ENCODE peak calls at places on chromosomes 6 and 20, in seven cellular contexts. Y, D, N, T, Q, A and S are unnamed samples.

GRCh38 chr6:45000833-45001232 is 327.3 kb upstream of the RUNX2 start:
- DNase-seq in Q (no peak), D (no peak), A (peak), T (no peak), N (no peak), Y (no peak), S (no peak)

GRCh38 chr20:56411759-56412472 is at the start of gene CASS4:
- DNase-seq in A (no peak), Y (peak), T (no peak), N (no peak), D (no peak), Q (no peak), S (no peak)

GRCh38 chr20:9660236-9660868 is 146.0 kb downstream of the LAMP5 start:
- DNase-seq in Y (no peak), N (no peak), D (peak), T (no peak), Q (no peak), A (peak), S (peak)

GRCh38 chr6:1377526-1378223 is 11.7 kb upstream of the FOXF2 start:
- DNase-seq in Q (no peak), D (no peak), N (no peak), A (no peak), T (no peak), Y (no peak), S (no peak)

GRCh38 chr6:140001005-140001404 is 626.6 kb upstream of the CITED2 start:
- DNase-seq in D (no peak), N (no peak), A (no peak), Y (no peak), Q (no peak), T (no peak), S (no peak)

GRCh38 chr6:17790486-17790885 is 83.8 kb upstream of the NUP153 start:
- DNase-seq in Q (no peak), D (no peak), A (no peak), T (no peak), Y (no peak), N (no peak), S (no peak)

GRCh38 chr6:139597781-139598368 is 223.4 kb upstream of the CITED2 start:
- DNase-seq in A (no peak), N (no peak), D (no peak), Y (no peak), T (peak), Q (peak), S (peak)

GRCh38 chr6:35148167-35148741 is 7.1 kb upstream of the TCP11 start:
- DNase-seq in Q (no peak), Y (no peak), T (no peak), N (no peak), A (peak), D (no peak), S (peak)

GRCh38 chr6:117933471-117933870 is 26.4 kb downstream of the SLC35F1 start:
- DNase-seq in Y (no peak), T (no peak), A (no peak), Q (no peak), N (no peak), D (no peak), S (no peak)

GRCh38 chr20:34141293-34141692 is 29.2 kb upstream of the EIF2S2 start:
- DNase-seq in T (no peak), A (no peak), N (no peak), D (no peak), Q (no peak), Y (no peak), S (no peak)

GRCh38 chr6:161363286-161363685 is 89.4 kb upstream of the AGPAT4 start:
- DNase-seq in A (no peak), N (no peak), Q (no peak), D (no peak), T (no peak), Y (no peak), S (no peak)

GRCh38 chr6:150235218-150235617 is 92.4 kb downstream of the PPP1R14C start:
- DNase-seq in A (no peak), T (no peak), D (no peak), N (no peak), Y (no peak), Q (no peak), S (no peak)

GRCh38 chr6:150766201-150766997 is 99.1 kb upstream of the MTHFD1L start:
- DNase-seq in Q (peak), N (no peak), Y (no peak), T (no peak), A (no peak), D (no peak), S (no peak)

GRCh38 chr6:15107644-15108382 is 138.1 kb upstream of the JARID2 start:
- DNase-seq in N (no peak), A (no peak), Y (no peak), D (no peak), Q (no peak), T (no peak), S (no peak)

GRCh38 chr6:24205020-24205492 is 79.0 kb downstream of the NRSN1 start:
- DNase-seq in T (no peak), D (peak), Y (peak), N (peak), A (peak), Q (no peak), S (peak)

GRCh38 chr6:168581236-168581635 is 140.3 kb downstream of the SMOC2 start:
- DNase-seq in Y (no peak), A (no peak), T (no peak), N (no peak), Q (no peak), D (no peak), S (no peak)

GRCh38 chr6:3406362-3406809 is 50.5 kb downstream of the SLC22A23 start:
- DNase-seq in T (no peak), A (no peak), D (no peak), Q (no peak), N (no peak), Y (no peak), S (no peak)

GRCh38 chr20:53917145-53918009 is 153.0 kb downstream of the BCAS1 start:
- DNase-seq in Y (no peak), Q (peak), A (peak), D (no peak), N (no peak), T (peak), S (no peak)

GRCh38 chr6:33065312-33065711 is 8.1 kb downstream of the HLA-DPA1 start:
- DNase-seq in D (no peak), Q (no peak), N (no peak), A (no peak), T (no peak), Y (no peak), S (no peak)

GRCh38 chr20:25864326-25864970 is 167.8 kb upstream of the ZNF337 start:
- DNase-seq in Y (no peak), Q (no peak), D (no peak), A (no peak), T (no peak), N (no peak), S (no peak)

GRCh38 chr6:27582928-27583725 is 110.2 kb upstream of the ZNF184 start:
- DNase-seq in Q (no peak), D (no peak), Y (no peak), A (peak), T (no peak), N (no peak), S (no peak)

GRCh38 chr6:127484207-127484858 is 25.1 kb upstream of the KIAA0408 start:
- DNase-seq in Y (peak), N (no peak), A (peak), D (no peak), T (no peak), Q (no peak), S (no peak)

GRCh38 chr20:34581341-34582189 is 23.0 kb downstream of the MAP1LC3A start:
- DNase-seq in T (no peak), N (no peak), A (peak), Q (no peak), Y (no peak), D (no peak), S (no peak)

GRCh38 chr20:4688342-4688741 is 33.4 kb upstream of the PRND start:
- DNase-seq in Y (no peak), D (no peak), T (no peak), Q (no peak), A (no peak), N (no peak), S (no peak)
- H3K4me3 ChIP-seq in Y (no peak), D (no peak), T (no peak), Q (peak), A (no peak), N (no peak), S (peak)

DNA sequence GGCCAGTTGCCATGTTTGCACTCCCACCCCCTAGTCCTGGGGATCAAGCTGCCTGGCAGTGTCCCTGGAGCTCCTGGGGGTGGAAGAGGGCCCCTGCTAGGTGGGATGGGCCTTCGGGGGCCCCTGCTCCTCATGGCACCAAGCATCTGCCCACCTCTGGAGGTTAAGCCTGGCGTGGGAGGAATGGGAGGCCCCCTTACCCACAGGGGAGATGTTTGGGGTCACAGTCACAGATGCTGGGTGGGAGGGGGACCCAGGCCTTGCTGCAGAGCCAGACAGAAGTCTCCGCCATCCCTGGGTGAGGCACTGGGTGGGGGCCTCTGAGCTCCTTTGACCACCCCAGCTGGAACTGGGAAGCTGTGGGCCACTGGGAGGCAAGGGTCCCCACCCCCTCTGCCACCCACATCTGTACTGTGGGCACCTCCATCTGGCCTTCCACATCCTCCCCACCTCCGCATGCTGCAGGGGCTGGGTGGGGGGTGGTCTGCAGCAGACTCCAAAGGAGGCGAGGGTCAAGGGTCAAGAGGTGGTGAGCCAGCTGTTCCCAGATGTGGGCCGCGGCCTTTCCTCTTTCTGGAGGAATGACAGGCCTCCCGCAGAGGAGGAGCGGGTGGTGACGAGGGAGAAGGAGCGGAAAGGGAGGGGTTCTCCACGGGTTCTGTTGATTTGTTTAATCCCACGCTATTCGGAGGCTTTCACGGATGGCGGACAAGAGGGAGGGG is 41.5 kb downstream of the YTHDF1 start:
- DNase-seq in N (no peak), Y (no peak), T (no peak), D (no peak), A (no peak), Q (no peak), S (no peak)
- H3K4me3 ChIP-seq in N (no peak), Y (no peak), T (no peak), D (no peak), A (no peak), Q (no peak), S (no peak)

DNA sequence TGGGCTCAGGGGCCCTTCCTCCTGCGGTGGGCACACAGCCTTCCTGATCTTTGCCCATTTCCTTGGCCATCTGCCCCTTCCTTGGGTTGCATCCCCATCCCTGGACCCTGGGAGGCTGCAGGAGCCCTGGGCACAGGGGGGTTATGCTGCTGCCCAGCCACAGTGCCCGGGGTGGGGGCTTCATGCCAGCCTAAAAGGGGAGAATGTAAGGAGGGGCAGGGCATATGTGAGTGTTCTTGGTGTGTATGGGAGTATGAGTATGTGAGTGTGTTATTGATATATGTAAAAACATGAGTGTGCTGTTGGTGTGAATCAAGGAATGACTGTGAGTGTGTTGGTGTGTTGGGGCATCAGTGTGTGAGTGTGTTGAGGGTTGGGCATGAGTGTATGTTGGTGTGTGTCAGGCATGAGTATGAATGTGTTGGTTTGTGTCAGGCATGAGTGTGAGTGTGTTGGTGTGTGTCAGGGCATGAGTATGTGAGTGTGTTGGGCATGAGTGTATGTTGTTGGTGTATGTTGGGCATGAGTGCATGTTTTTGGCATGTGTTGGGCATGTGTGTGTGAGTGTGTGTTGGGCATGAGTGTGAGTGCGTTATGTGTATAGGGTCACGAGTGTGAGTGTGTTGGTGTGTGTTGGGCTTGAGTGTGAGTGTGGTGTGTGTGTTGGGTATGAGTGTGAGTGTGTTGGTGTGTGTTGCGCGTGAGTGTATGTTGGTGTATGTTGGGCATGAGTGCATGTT is 14.7 kb upstream of the CST8 start:
- DNase-seq in T (no peak), Q (no peak), A (no peak), D (no peak), Y (no peak), N (no peak), S (no peak)
- H3K4me3 ChIP-seq in T (no peak), Q (no peak), A (no peak), D (no peak), Y (no peak), N (no peak), S (no peak)

DNA sequence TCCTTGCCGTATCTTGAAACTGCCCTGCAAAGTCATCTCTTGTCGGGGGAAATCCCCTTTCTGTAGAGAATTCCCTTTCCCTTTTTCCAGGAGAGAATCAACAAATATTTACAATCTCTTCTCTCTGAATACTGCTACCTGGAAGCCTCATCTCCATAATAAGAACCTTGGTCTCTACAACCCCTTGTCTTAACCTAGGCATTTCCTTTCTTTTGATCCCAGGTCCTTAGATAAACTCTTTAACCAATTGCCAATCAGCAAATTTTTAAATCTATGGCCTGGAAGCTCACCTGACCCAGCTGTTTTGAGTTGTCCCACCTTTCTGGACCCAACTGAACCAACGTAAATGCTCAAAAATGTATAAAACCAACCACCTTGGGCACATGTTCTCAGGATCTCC is 30.6 kb upstream of the SEC63 start:
- DNase-seq in A (no peak), D (no peak), Y (no peak), T (no peak), Q (no peak), N (no peak), S (no peak)
- H3K4me3 ChIP-seq in A (no peak), D (no peak), Y (no peak), T (no peak), Q (no peak), N (no peak), S (no peak)

GRCh38 chr6:7234547-7234946 is 78.5 kb downstream of the SSR1 start:
- DNase-seq in Y (no peak), T (no peak), Q (no peak), A (no peak), D (no peak), N (no peak), S (no peak)
- H3K4me3 ChIP-seq in Y (no peak), T (no peak), Q (no peak), A (no peak), D (no peak), N (no peak), S (no peak)

GRCh38 chr6:108888052-108888451 is 39.8 kb downstream of the ARMC2 start:
- DNase-seq in D (no peak), Q (no peak), T (no peak), A (no peak), N (no peak), Y (no peak), S (no peak)

GRCh38 chr6:108883172-108883571 is 35.0 kb downstream of the ARMC2 start:
- DNase-seq in A (peak), Y (no peak), Q (no peak), N (no peak), T (no peak), D (no peak), S (no peak)

GRCh38 chr6:108884211-108885059 is 36.2 kb downstream of the ARMC2 start:
- DNase-seq in Y (no peak), T (no peak), Q (no peak), D (no peak), A (no peak), N (no peak), S (no peak)

GRCh38 chr6:108888745-108889144 is 40.5 kb downstream of the ARMC2 start:
- DNase-seq in Q (no peak), N (no peak), D (no peak), Y (no peak), T (no peak), A (no peak), S (no peak)
- H3K4me3 ChIP-seq in Q (no peak), N (no peak), D (no peak), Y (no peak), T (no peak), A (no peak), S (no peak)

GRCh38 chr6:167141667-167142432 is 15.9 kb downstream of the GPR31 start:
- DNase-seq in A (peak), N (peak), T (peak), Q (no peak), D (peak), Y (peak), S (no peak)
- H3K4me3 ChIP-seq in A (no peak), N (no peak), T (no peak), Q (no peak), D (no peak), Y (no peak), S (no peak)

DNA sequence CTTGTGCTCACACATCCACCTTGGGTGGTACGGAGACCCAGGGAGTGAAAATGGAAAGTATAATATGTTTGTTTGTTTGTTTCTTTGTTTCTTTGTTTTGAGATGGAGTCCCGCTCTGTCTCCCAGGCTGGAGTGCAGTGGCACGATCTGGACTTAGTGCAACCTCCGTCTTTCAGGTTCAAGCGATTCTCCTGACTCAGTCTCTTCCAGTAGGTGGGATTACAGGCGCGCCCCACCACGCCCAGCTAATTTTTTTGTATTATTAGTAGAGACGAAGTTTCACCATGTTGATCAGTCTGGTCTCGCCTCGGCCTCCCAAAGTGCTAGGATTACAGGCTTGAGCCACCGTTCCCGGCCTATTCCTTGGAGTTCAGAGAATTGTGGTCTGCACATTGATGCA is 115.4 kb downstream of the TRIM27 start:
- DNase-seq in A (no peak), N (no peak), T (no peak), Y (no peak), D (no peak), Q (no peak), S (no peak)
- H3K4me3 ChIP-seq in A (peak), N (no peak), T (no peak), Y (no peak), D (no peak), Q (no peak), S (peak)

DNA sequence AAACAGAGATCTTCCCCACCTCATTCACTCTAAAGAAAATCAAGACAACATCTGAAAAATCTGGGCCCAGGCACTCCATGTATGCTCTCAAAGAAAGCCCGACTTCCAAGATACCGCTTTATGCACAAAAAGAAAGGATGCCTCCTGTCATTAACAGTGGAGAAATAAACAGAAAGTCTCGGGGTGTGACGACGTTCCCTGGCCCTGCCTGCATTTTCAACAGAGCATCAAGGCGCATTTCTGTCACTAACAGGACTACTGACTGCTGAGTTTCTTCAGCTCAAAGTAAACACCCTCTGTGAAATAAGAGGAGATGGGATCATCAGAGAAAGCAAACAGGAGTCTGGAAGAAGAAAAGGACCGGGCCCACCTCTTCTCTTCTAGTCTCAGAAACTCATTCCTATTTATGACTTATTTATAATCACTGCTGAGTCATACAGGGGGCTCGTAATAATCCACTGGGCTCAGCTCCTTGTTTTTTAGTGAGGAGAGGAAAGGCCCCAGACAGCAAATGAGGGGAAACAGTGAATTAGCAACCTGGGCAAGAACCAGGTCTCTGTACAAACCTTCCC is 99.7 kb downstream of the ZMYND8 start:
- DNase-seq in D (no peak), Q (no peak), N (no peak), A (no peak), Y (no peak), T (no peak), S (no peak)
- H3K4me3 ChIP-seq in D (no peak), Q (no peak), N (no peak), A (no peak), Y (no peak), T (no peak), S (no peak)

DNA sequence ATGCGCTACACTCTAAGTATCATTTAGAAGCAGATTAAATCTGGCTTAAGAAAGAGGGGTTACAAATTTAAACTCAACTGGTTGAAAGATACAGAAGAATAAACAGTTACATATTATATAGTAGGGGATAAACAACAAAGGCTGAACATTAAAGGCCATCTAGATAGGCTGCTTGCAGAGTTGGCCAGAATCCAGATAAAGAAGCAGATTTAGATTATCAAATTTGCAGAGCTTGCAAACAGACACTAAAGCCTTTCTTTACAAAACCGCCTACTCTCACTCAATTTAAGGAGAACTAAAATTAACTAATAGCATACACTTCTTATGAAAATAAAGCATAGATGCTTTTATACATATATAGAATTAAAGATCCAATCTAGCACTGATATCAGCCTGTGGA is 93.1 kb downstream of the SESN1 start:
- DNase-seq in T (no peak), Q (no peak), D (no peak), Y (no peak), N (no peak), A (no peak), S (no peak)
- H3K4me3 ChIP-seq in T (no peak), Q (peak), D (no peak), Y (no peak), N (no peak), A (no peak), S (no peak)